ENCODE peak calls at places on chromosomes 12 and 14, in eight cellular contexts. H is HCEC 1CT; M is amygdala; K is hippocampal formation; N is NCI-H1694 treated with DMSO at 0.1 percent for 48 hours; V is dorsolateral prefrontal cortex; F is stimulated activated CD4-positive, alpha-beta T cell treated with anti-CD3 and anti-CD28 coated beads, Interleukin-2, amount 100 ng/mL, for 24 hours; T is fibroblast of the aortic adventitia. I is an unnamed sample.

GRCh38 chr12:77761286-77761685 is 69.4 kb upstream of the NAV3 start:
- DNase-seq in H (no peak), M (no peak), K (no peak), N (no peak), V (no peak), F (no peak), T (peak), I (no peak)

GRCh38 chr12:68378859-68379628 is 46.9 kb upstream of the MDM1 start:
- DNase-seq in H (no peak), M (no peak), K (no peak), N (no peak), V (no peak), F (no peak), T (peak), I (peak)

GRCh38 chr14:39169541-39169900 is 612 bp downstream of the TRAPPC6B start:
- DNase-seq in H (no peak), M (no peak), K (no peak), N (no peak), V (no peak), F (no peak), T (peak), I (peak)

GRCh38 chr12:48165089-48166031 is 8.0 kb upstream of the ASB8 start:
- DNase-seq in H (peak), M (no peak), K (no peak), N (peak), V (no peak), F (peak), T (peak), I (peak)

GRCh38 chr14:56854325-56854724 is 44.0 kb upstream of the OTX2 start:
- DNase-seq in H (no peak), M (no peak), K (no peak), N (peak), V (no peak), F (no peak), T (no peak), I (no peak)

GRCh38 chr12:80269953-80270552 is 170.7 kb downstream of the OTOGL start:
- DNase-seq in H (peak), M (no peak), K (no peak), N (peak), V (no peak), F (no peak), T (peak), I (no peak)

GRCh38 chr14:34081126-34081575 is 130.3 kb upstream of the EGLN3 start:
- DNase-seq in H (no peak), M (no peak), K (no peak), N (peak), V (no peak), F (no peak), T (no peak), I (peak)

GRCh38 chr12:22083167-22083566 is 37.1 kb downstream of the CMAS start:
- DNase-seq in H (peak), M (no peak), K (no peak), N (peak), V (no peak), F (no peak), T (peak), I (no peak)

GRCh38 chr14:101365329-101366158 is 195.8 kb upstream of the DIO3 start:
- DNase-seq in H (no peak), M (no peak), K (no peak), N (no peak), V (no peak), F (no peak), T (no peak), I (no peak)

GRCh38 chr12:126033746-126034145 is 968.5 kb downstream of the AACS start:
- DNase-seq in H (no peak), M (no peak), K (no peak), N (no peak), V (no peak), F (no peak), T (no peak), I (no peak)

GRCh38 chr12:102120564-102120873 is 536 bp downstream of the PARPBP start:
- DNase-seq in H (no peak), M (no peak), K (no peak), N (no peak), V (no peak), F (no peak), T (no peak), I (no peak)

GRCh38 chr12:105331805-105332251 is 1.3 kb downstream of the C12orf75 start:
- DNase-seq in H (no peak), M (no peak), K (no peak), N (no peak), V (no peak), F (no peak), T (no peak), I (peak)

GRCh38 chr14:40630471-40630870 is 976.2 kb upstream of the LRFN5 start:
- DNase-seq in H (no peak), M (no peak), K (no peak), N (no peak), V (no peak), F (no peak), T (no peak), I (no peak)

GRCh38 chr12:53102883-53103807 is at the start of gene SOAT2:
- DNase-seq in H (no peak), M (no peak), K (no peak), N (no peak), V (no peak), F (peak), T (no peak), I (no peak)

GRCh38 chr12:32261638-32262037 is 137.7 kb upstream of the FGD4 start:
- DNase-seq in H (no peak), M (no peak), K (no peak), N (no peak), V (no peak), F (no peak), T (peak), I (no peak)

GRCh38 chr12:95694148-95694547 is 96.4 kb downstream of the NTN4 start:
- DNase-seq in H (no peak), M (no peak), K (no peak), N (no peak), V (no peak), F (no peak), T (no peak), I (no peak)

GRCh38 chr12:481422-481821 is 21.7 kb downstream of the B4GALNT3 start:
- DNase-seq in H (no peak), M (no peak), K (no peak), N (peak), V (no peak), F (no peak), T (peak), I (no peak)

GRCh38 chr12:106871477-106871876 is 84.2 kb upstream of the TMEM263 start:
- DNase-seq in H (peak), M (no peak), K (no peak), N (no peak), V (no peak), F (no peak), T (peak), I (peak)

GRCh38 chr12:56158926-56159461 is 835 bp downstream of the MYL6 start:
- DNase-seq in H (peak), M (no peak), K (peak), N (no peak), V (peak), F (no peak), T (peak), I (peak)